ENCODE peak calls at places on chromosome 3, in eight cellular contexts. K is iPS-NIHi11; B is skeletal muscle cell; S is H9; W is fibroblast of mammary gland; M is stimulated activated effector memory CD8-positive, alpha-beta T cell treated with anti-CD3 and anti-CD28 coated beads, Interleukin-12 subunit alpha, Interleukin-12 subunit beta, amount 100 ng/mL, for 72 hours; P is NCI-H526; I is activated T-helper 2 cell treated with anti-CD3 and anti-CD28 coated beads, Interferon-gamma antibody, Interleukin-2, Interleukin-4, amounts not matched to agents 10 μg/mL and 5 μg/mL and 100 μg/mL, durations not matched to agents 14 hours and 24 hours and 36 hours. T is an unnamed sample.

GRCh38 chr3:37125702-37126101 is 48.7 kb downstream of the LRRFIP2 start:
- DNase-seq in M (no peak), B (no peak), W (no peak), S (no peak), K (no peak), I (no peak), P (no peak), T (no peak)

GRCh38 chr3:141278196-141279073 is 46.8 kb downstream of the PXYLP1 start:
- DNase-seq in M (no peak), P (no peak), I (no peak), W (peak; percentile 61), S (no peak), K (no peak), B (no peak), T (no peak)

GRCh38 chr3:127667119-127667681 is 5.6 kb upstream of the ABTB1 start:
- DNase-seq in K (no peak), S (no peak), B (no peak), I (no peak), W (no peak), M (no peak), P (no peak), T (peak; percentile 46)

GRCh38 chr3:186162221-186162620 is 53.3 kb upstream of the ETV5 start:
- DNase-seq in M (no peak), K (no peak), S (no peak), W (peak; percentile 6), P (no peak), B (no peak), I (no peak), T (no peak)

GRCh38 chr3:14431928-14432834 is 29.8 kb downstream of the SLC6A6 start:
- DNase-seq in I (peak; percentile 91), W (peak; percentile 69), P (no peak), K (peak; percentile 81), M (peak; percentile 95), B (no peak), S (peak; percentile 81), T (peak; percentile 95)

GRCh38 chr3:177122183-177122856 is 75.0 kb downstream of the TBL1XR1 start:
- DNase-seq in P (no peak), M (no peak), S (no peak), I (no peak), K (no peak), W (no peak), B (no peak), T (no peak)

GRCh38 chr3:109257269-109257668 is 59.0 kb downstream of the DPPA2 start:
- DNase-seq in M (no peak), K (no peak), B (peak; percentile 37), P (no peak), I (no peak), W (peak; percentile 47), S (no peak), T (no peak)

GRCh38 chr3:5053021-5053831 is 68.9 kb upstream of the ARL8B start:
- DNase-seq in B (peak; percentile 36), K (no peak), I (no peak), W (peak; percentile 73), M (no peak), S (no peak), P (no peak), T (peak; percentile 84)

GRCh38 chr3:69999191-70000027 is at the start of gene SAMMSON:
- DNase-seq in I (no peak), W (peak; percentile 49), S (peak; percentile 65), B (no peak), K (no peak), M (no peak), P (peak; percentile 73), T (peak; percentile 64)

T was measured in posterior vena cava.